ENCODE peak calls at places on chromosomes 13 and 19, in six cellular contexts. One of them, this sample, is unnamed.

GRCh38 chr13:25930655-25931054 is 121.2 kb downstream of the SHISA2 start:
- DNase-seq in trophoblast cell: no peak
- DNase-seq in H1: no peak
- DNase-seq in neuronal stem cell: no peak
- DNase-seq in mesenchymal stem cell: no peak
- DNase-seq in IMR-90: no peak
- DNase-seq in this sample: no peak

GRCh38 chr19:51777570-51778460 is 16.8 kb downstream of the FPR2 start:
- DNase-seq in IMR-90: peak; percentile 80
- DNase-seq in H1: peak; percentile 51
- DNase-seq in trophoblast cell: peak; percentile 73
- DNase-seq in mesenchymal stem cell: peak; percentile 75
- DNase-seq in neuronal stem cell: peak; percentile 70
- DNase-seq in this sample: peak; percentile 72

GRCh38 chr13:46736568-46736967 is 60.4 kb downstream of the ESD start:
- DNase-seq in trophoblast cell: no peak
- DNase-seq in mesenchymal stem cell: no peak
- DNase-seq in IMR-90: no peak
- DNase-seq in neuronal stem cell: no peak
- DNase-seq in H1: no peak
- DNase-seq in this sample: no peak

GRCh38 chr13:39273953-39274352 is 235.7 kb downstream of the NHLRC3 start:
- DNase-seq in neuronal stem cell: no peak
- DNase-seq in mesenchymal stem cell: no peak
- DNase-seq in trophoblast cell: peak; percentile 17
- DNase-seq in IMR-90: no peak
- DNase-seq in H1: no peak
- DNase-seq in this sample: peak; percentile 38

GRCh38 chr19:51064534-51065220 is at the start of gene KLK13:
- DNase-seq in IMR-90: no peak
- DNase-seq in mesenchymal stem cell: no peak
- DNase-seq in H1: peak; percentile 50
- DNase-seq in neuronal stem cell: no peak
- DNase-seq in trophoblast cell: no peak
- DNase-seq in this sample: peak; percentile 84

GRCh38 chr19:31957711-31958110 is 387.7 kb upstream of the ZNF507 start:
- DNase-seq in mesenchymal stem cell: peak; percentile 49
- DNase-seq in H1: no peak
- DNase-seq in IMR-90: no peak
- DNase-seq in trophoblast cell: no peak
- DNase-seq in neuronal stem cell: no peak
- DNase-seq in this sample: no peak

GRCh38 chr13:73556902-73557301 is 498.1 kb downstream of the KLF5 start:
- DNase-seq in H1: no peak
- DNase-seq in trophoblast cell: no peak
- DNase-seq in mesenchymal stem cell: no peak
- DNase-seq in IMR-90: no peak
- DNase-seq in neuronal stem cell: no peak
- DNase-seq in this sample: no peak

GRCh38 chr19:45163751-45164150 is 3.0 kb upstream of the NKPD1 start:
- DNase-seq in H1: no peak
- DNase-seq in trophoblast cell: no peak
- DNase-seq in neuronal stem cell: no peak
- DNase-seq in IMR-90: no peak
- DNase-seq in mesenchymal stem cell: no peak
- DNase-seq in this sample: no peak

GRCh38 chr19:44738603-44739585 is 9.6 kb upstream of the BCL3 start:
- DNase-seq in H1: no peak
- DNase-seq in trophoblast cell: peak; percentile 54
- DNase-seq in IMR-90: no peak
- DNase-seq in mesenchymal stem cell: peak; percentile 47
- DNase-seq in neuronal stem cell: no peak
- DNase-seq in this sample: no peak

GRCh38 chr13:60260440-60260839 is 96.7 kb upstream of the DIAPH3 start:
- DNase-seq in IMR-90: no peak
- DNase-seq in H1: no peak
- DNase-seq in neuronal stem cell: no peak
- DNase-seq in mesenchymal stem cell: no peak
- DNase-seq in trophoblast cell: no peak
- DNase-seq in this sample: peak; percentile 63

GRCh38 chr13:109781384-109782065 is 4.9 kb downstream of the IRS2 start:
- DNase-seq in mesenchymal stem cell: no peak
- DNase-seq in neuronal stem cell: no peak
- DNase-seq in H1: no peak
- DNase-seq in trophoblast cell: no peak
- DNase-seq in IMR-90: no peak
- DNase-seq in this sample: no peak

GRCh38 chr13:39522329-39522728 is 80.7 kb downstream of the LHFPL6 start:
- DNase-seq in IMR-90: no peak
- DNase-seq in H1: no peak
- DNase-seq in mesenchymal stem cell: no peak
- DNase-seq in trophoblast cell: no peak
- DNase-seq in neuronal stem cell: no peak
- DNase-seq in this sample: no peak

GRCh38 chr13:44692173-44692713 is 116.1 kb upstream of the TSC22D1 start:
- DNase-seq in trophoblast cell: no peak
- DNase-seq in H1: no peak
- DNase-seq in IMR-90: peak; percentile 43
- DNase-seq in neuronal stem cell: no peak
- DNase-seq in mesenchymal stem cell: peak; percentile 55
- DNase-seq in this sample: peak; percentile 30

GRCh38 chr13:99012539-99012938 is 34.7 kb upstream of the DOCK9 start:
- DNase-seq in H1: no peak
- DNase-seq in IMR-90: no peak
- DNase-seq in neuronal stem cell: no peak
- DNase-seq in mesenchymal stem cell: no peak
- DNase-seq in trophoblast cell: no peak
- DNase-seq in this sample: no peak

GRCh38 chr19:709196-709964 is 645 bp downstream of the PALM start:
- DNase-seq in IMR-90: no peak
- DNase-seq in trophoblast cell: no peak
- DNase-seq in mesenchymal stem cell: no peak
- DNase-seq in H1: no peak
- DNase-seq in neuronal stem cell: no peak
- DNase-seq in this sample: no peak

GRCh38 chr13:77928909-77929308 is 10.3 kb upstream of the EDNRB start:
- DNase-seq in trophoblast cell: no peak
- DNase-seq in mesenchymal stem cell: no peak
- DNase-seq in H1: no peak
- DNase-seq in neuronal stem cell: no peak
- DNase-seq in IMR-90: no peak
- DNase-seq in this sample: no peak

GRCh38 chr19:12975221-12975756 is 5.9 kb downstream of the DAND5 start:
- DNase-seq in neuronal stem cell: no peak
- DNase-seq in IMR-90: no peak
- DNase-seq in H1: no peak
- DNase-seq in mesenchymal stem cell: no peak
- DNase-seq in trophoblast cell: no peak
- DNase-seq in this sample: no peak

GRCh38 chr19:4101496-4101770 is 22.5 kb downstream of the MAP2K2 start:
- DNase-seq in mesenchymal stem cell: no peak
- DNase-seq in trophoblast cell: no peak
- DNase-seq in H1: no peak
- DNase-seq in IMR-90: no peak
- DNase-seq in neuronal stem cell: no peak
- DNase-seq in this sample: no peak
- H3K14ac ChIP-seq in mesenchymal stem cell: no peak overlapping the region
- H3K14ac ChIP-seq in trophoblast cell: no peak overlapping the region
- H3K14ac ChIP-seq in H1: no peak overlapping the region
- H3K14ac ChIP-seq in IMR-90: no peak overlapping the region
- H3K14ac ChIP-seq in neuronal stem cell: peak overlapping the region; percentile 31
- H3K14ac ChIP-seq in this sample: no peak overlapping the region

GRCh38 chr13:68174905-68175304 is 944.8 kb upstream of the PCDH9 start:
- DNase-seq in H1: no peak
- DNase-seq in trophoblast cell: no peak
- DNase-seq in mesenchymal stem cell: no peak
- DNase-seq in neuronal stem cell: no peak
- DNase-seq in IMR-90: no peak
- DNase-seq in this sample: no peak
- H4K91ac ChIP-seq in H1: no peak overlapping the region
- H4K91ac ChIP-seq in trophoblast cell: no peak overlapping the region
- H4K91ac ChIP-seq in mesenchymal stem cell: no peak overlapping the region
- H4K91ac ChIP-seq in neuronal stem cell: no peak overlapping the region
- H4K91ac ChIP-seq in IMR-90: no peak overlapping the region
- H4K91ac ChIP-seq in this sample: no peak overlapping the region

DNA sequence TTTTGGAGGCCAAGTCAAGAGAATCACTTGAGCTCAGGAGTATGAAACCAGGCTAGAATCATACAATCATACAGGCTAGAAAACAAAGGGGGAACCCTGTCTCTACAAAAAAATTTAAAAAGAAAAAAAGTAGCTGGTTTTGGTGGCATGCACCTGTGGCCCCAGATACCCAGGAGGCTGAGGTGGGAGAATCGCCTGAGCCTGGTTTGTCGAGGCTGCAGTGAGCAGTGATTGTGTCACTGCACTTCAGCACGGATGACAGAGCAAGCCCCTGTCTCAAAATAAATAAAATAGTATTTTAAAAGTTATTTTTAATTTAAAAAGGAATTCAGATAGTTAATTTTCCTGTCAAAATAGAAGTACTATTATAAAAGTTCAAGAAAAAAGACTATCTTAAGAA is 369.1 kb upstream of the SLITRK5 start:
- DNase-seq in mesenchymal stem cell: no peak
- DNase-seq in H1: no peak
- DNase-seq in trophoblast cell: no peak
- DNase-seq in IMR-90: no peak
- DNase-seq in neuronal stem cell: no peak
- DNase-seq in this sample: no peak
- H3K14ac ChIP-seq in mesenchymal stem cell: no peak overlapping the region
- H3K14ac ChIP-seq in H1: no peak overlapping the region
- H3K14ac ChIP-seq in trophoblast cell: no peak overlapping the region
- H3K14ac ChIP-seq in IMR-90: no peak overlapping the region
- H3K14ac ChIP-seq in neuronal stem cell: no peak overlapping the region
- H3K14ac ChIP-seq in this sample: no peak overlapping the region

GRCh38 chr19:42965204-42965603 is 28.2 kb upstream of the PSG7 start:
- DNase-seq in trophoblast cell: peak; percentile 48
- DNase-seq in mesenchymal stem cell: no peak
- DNase-seq in neuronal stem cell: no peak
- DNase-seq in H1: no peak
- DNase-seq in IMR-90: peak; percentile 87
- DNase-seq in this sample: no peak
- H4K91ac ChIP-seq in trophoblast cell: no peak overlapping the region
- H4K91ac ChIP-seq in mesenchymal stem cell: no peak overlapping the region
- H4K91ac ChIP-seq in neuronal stem cell: no peak overlapping the region
- H4K91ac ChIP-seq in H1: no peak overlapping the region
- H4K91ac ChIP-seq in IMR-90: peak overlapping the region; percentile 67
- H4K91ac ChIP-seq in this sample: no peak overlapping the region

DNA sequence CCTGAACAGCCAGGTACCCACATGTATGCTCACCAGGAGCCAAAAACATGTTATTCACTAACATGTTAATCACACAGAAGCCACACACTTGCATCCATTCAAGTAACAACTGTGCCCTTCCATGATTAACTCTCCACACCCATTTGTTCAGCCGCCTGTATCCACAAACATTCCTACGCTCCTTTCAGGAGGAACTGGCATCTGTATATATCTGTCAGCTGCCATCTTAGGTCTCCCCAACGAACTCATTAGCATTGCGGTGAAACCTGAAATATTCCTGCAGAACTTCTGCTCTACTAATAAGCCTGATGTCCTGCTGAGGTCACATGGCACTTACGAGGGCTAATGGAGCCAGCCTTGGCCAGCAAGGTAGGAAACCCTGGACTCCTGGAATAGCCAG is 33.0 kb downstream of the OLFM2 start:
- DNase-seq in H1: no peak
- DNase-seq in trophoblast cell: no peak
- DNase-seq in IMR-90: no peak
- DNase-seq in neuronal stem cell: no peak
- DNase-seq in mesenchymal stem cell: no peak
- DNase-seq in this sample: no peak
- H3K14ac ChIP-seq in H1: no peak overlapping the region
- H3K14ac ChIP-seq in trophoblast cell: no peak overlapping the region
- H3K14ac ChIP-seq in IMR-90: no peak overlapping the region
- H3K14ac ChIP-seq in neuronal stem cell: no peak overlapping the region
- H3K14ac ChIP-seq in mesenchymal stem cell: no peak overlapping the region
- H3K14ac ChIP-seq in this sample: no peak overlapping the region

DNA sequence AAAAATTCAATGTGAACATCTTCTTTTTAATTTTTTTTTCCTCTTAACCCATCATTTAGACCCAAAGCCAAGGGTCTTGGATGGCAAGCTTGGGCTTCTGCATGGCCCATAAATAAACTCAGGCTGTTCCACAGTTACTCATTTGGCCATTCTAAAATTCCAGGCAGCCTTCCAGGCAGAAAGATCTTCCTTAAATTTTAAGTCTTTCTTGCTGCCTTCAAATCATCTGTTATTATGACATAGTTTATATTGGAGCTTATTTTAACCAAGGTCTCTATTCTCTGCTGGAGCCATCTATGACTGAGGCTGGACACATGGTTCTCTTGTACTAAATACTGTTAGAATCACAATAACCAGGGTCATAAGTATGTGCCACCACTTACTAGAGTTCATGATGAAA is 317.3 kb upstream of the MAB21L1 start:
- DNase-seq in neuronal stem cell: no peak
- DNase-seq in mesenchymal stem cell: no peak
- DNase-seq in trophoblast cell: no peak
- DNase-seq in H1: no peak
- DNase-seq in IMR-90: no peak
- DNase-seq in this sample: no peak
- H4K91ac ChIP-seq in neuronal stem cell: no peak overlapping the region
- H4K91ac ChIP-seq in mesenchymal stem cell: no peak overlapping the region
- H4K91ac ChIP-seq in trophoblast cell: no peak overlapping the region
- H4K91ac ChIP-seq in H1: no peak overlapping the region
- H4K91ac ChIP-seq in IMR-90: no peak overlapping the region
- H4K91ac ChIP-seq in this sample: no peak overlapping the region

GRCh38 chr19:33418461-33418860 is 45.0 kb downstream of the CEBPG start:
- DNase-seq in neuronal stem cell: no peak
- DNase-seq in mesenchymal stem cell: no peak
- DNase-seq in trophoblast cell: no peak
- DNase-seq in IMR-90: no peak
- DNase-seq in H1: no peak
- DNase-seq in this sample: no peak
- H3K14ac ChIP-seq in neuronal stem cell: no peak overlapping the region
- H3K14ac ChIP-seq in mesenchymal stem cell: no peak overlapping the region
- H3K14ac ChIP-seq in trophoblast cell: no peak overlapping the region
- H3K14ac ChIP-seq in IMR-90: no peak overlapping the region
- H3K14ac ChIP-seq in H1: no peak overlapping the region
- H3K14ac ChIP-seq in this sample: no peak overlapping the region

DNA sequence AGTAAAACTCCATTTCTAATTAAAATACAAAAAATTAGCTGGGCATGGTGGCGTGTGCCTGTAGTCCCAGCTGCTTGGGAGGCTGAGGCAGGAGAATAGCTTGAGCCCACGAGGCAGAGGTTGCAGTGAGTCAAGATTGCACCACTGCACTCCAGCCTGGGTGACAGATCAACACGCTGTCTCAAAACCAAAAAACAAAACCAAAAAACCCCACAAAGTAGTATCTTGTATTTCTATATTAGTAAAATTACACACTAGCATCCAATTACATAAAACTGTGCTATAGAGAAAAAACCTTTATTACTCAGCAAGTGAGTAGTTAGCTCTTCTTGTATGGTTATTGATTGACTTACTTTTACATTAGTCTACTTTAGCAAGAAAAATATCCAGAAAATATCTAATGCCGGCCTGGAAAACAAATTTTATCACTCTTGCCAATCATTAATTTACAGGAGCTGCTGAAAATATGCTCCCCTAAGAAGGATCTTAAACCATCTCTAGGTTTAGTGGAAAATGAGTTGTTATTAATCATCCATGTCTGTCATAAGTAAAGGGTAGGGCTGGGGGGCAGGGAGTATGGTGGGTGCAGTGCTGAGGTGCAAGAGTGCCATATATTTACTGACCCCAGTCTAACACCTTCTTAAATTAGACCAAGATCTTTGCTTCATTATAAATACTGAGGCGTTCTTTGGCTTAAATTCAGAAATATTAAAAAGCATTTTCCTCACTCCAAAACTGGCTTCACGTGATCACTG is 44.2 kb downstream of the UBL3 start:
- DNase-seq in IMR-90: no peak
- DNase-seq in trophoblast cell: no peak
- DNase-seq in neuronal stem cell: no peak
- DNase-seq in mesenchymal stem cell: no peak
- DNase-seq in H1: no peak
- DNase-seq in this sample: no peak
- H4K91ac ChIP-seq in IMR-90: no peak overlapping the region
- H4K91ac ChIP-seq in trophoblast cell: no peak overlapping the region
- H4K91ac ChIP-seq in neuronal stem cell: no peak overlapping the region
- H4K91ac ChIP-seq in mesenchymal stem cell: no peak overlapping the region
- H4K91ac ChIP-seq in H1: no peak overlapping the region
- H4K91ac ChIP-seq in this sample: no peak overlapping the region